ENCODE peak calls at places on chromosomes 7 and 10, in seven cellular contexts. X, Q, Y, K, R, M and H are unnamed samples.
A peak's percentile ranks its signal among the peaks of the same experiment; 100 is the strongest.

GRCh38 chr7:44216019-44216418 is 15.2 kb downstream of the YKT6 start:
- DNase-seq in Q (no peak), Y (no peak), X (no peak), R (no peak), M (no peak), K (no peak), H (no peak)

GRCh38 chr7:50182734-50183133 is 89.7 kb upstream of the ZPBP start:
- DNase-seq in Q (no peak), X (peak; percentile 85), Y (no peak), M (no peak), R (no peak), K (no peak), H (no peak)

GRCh38 chr10:52314822-52315552 is 906 bp downstream of the DKK1 start:
- DNase-seq in Y (peak; percentile 14), R (no peak), K (peak; percentile 72), Q (no peak), M (peak; percentile 52), X (no peak), H (no peak)

GRCh38 chr7:66099551-66100407 is 14.9 kb upstream of the CRCP start:
- DNase-seq in M (peak; percentile 94), R (peak; percentile 35), X (peak; percentile 85), K (no peak), Q (no peak), Y (peak; percentile 14), H (no peak)

GRCh38 chr7:150875791-150876190 is 23.5 kb downstream of the AOC1 start:
- DNase-seq in M (no peak), Q (no peak), X (peak; percentile 41), R (no peak), Y (no peak), K (no peak), H (no peak)

GRCh38 chr7:45061807-45062206 is 27.0 kb downstream of the NACAD start:
- DNase-seq in Q (no peak), Y (no peak), R (no peak), X (no peak), M (no peak), K (no peak), H (no peak)

GRCh38 chr7:131040467-131040932 is 287.2 kb upstream of the MKLN1 start:
- DNase-seq in Q (peak; percentile 20), K (no peak), R (peak; percentile 35), M (peak; percentile 84), Y (peak; percentile 59), X (peak; percentile 68), H (no peak)

GRCh38 chr7:70679666-70680065 is 452.3 kb upstream of the GALNT17 start:
- DNase-seq in Q (no peak), X (no peak), M (no peak), K (no peak), R (no peak), Y (no peak), H (no peak)

GRCh38 chr7:121244120-121244865 is 84.5 kb upstream of the WNT16 start:
- DNase-seq in K (no peak), X (no peak), Y (no peak), M (no peak), Q (no peak), R (no peak), H (no peak)

GRCh38 chr10:93030409-93030808 is 30.2 kb upstream of the CYP26C1 start:
- DNase-seq in K (no peak), X (no peak), M (peak; percentile 89), Q (no peak), Y (no peak), R (no peak), H (no peak)

GRCh38 chr7:159027803-159028455 is 116.7 kb downstream of the VIPR2 start:
- DNase-seq in Q (no peak), K (peak; percentile 75), Y (no peak), R (no peak), X (peak; percentile 65), M (no peak), H (no peak)

GRCh38 chr7:34058791-34059550 is 153.6 kb downstream of the BMPER start:
- DNase-seq in K (no peak), M (no peak), Q (no peak), X (no peak), Y (no peak), R (peak; percentile 44), H (no peak)

GRCh38 chr7:3436746-3437145 is 135.7 kb downstream of the SDK1 start:
- DNase-seq in M (peak; percentile 76), K (no peak), X (no peak), Y (no peak), Q (no peak), R (no peak), H (no peak)

GRCh38 chr7:99476107-99476506 is 3.4 kb downstream of the ZNF789 start:
- DNase-seq in Y (no peak), K (no peak), X (no peak), Q (no peak), R (no peak), M (no peak), H (no peak)

DNA sequence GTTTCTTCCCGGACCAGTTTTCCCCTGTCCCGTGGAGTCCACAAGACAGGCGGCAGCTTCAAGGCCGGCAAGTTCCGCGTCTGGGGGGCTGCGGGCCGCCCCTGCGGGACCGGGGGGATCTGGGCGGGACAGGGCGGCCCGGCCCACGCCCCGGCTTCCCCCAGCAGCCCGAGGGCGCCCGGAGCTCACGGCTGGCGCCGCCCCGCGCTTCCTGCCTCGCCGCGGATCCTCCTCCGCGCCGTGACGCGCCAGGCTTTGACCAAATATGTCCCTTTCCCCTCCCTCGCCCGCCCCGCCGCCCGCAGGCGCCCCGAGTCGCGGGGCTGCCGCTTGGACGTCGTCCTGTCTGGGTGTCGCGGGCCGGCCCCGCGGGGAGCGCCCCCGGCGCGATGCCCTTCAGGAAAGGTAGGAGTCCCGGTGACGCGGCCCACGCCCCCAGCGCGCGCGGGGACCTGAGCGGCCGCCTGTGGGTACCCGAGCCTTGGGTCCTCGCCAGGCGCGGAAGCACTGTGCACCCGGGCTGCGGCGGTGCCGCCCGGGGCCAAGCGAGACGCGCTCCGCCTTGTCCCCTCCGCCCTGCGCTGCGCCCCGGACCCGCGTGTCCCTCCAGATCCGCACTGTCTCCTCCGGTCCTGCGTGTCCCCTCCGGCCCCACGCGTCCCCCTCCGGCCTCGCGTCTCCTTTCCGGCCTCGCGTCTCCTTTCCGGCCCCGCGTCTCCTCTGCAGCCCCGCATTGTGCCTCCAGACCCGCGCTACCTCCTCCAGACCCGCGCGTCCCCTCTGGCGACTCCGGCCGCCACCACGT is 56.0 kb downstream of the RBM17 start:
- DNase-seq in Y (peak; percentile 92), K (peak; percentile 99), Q (peak; percentile 41), R (peak; percentile 86), M (peak; percentile 80), X (peak; percentile 88), H (peak; percentile 86)
- TF ChIP-seq CTCF in Y (no peak), K (no peak), Q (no peak), R (no peak), M (no peak), X (no peak), H (no peak)

DNA sequence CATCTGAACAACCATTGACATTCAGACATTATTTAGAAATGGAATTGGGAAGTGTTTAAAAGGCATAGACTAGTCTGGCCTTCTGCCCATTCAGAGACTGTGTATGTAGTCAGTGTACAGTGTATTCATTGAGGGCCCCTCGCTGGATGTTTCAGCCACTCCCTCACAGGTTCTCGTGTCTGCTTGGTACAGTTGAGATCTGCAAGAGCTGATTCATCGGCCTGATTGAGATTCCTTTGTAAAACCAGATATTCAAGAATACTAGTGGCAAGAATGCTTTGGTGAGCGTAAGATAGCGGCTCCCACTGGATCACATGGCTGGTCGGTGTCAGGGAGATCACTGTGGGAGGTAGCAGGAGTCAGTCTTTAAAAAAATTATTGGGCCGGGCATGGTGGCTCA is 119.5 kb downstream of the TCF7L2 start:
- DNase-seq in R (no peak), Q (no peak), X (no peak), M (peak; percentile 95), Y (no peak), K (no peak), H (no peak)
- TF ChIP-seq CTCF in R (no peak), Q (no peak), X (no peak), M (peak; percentile 21), Y (no peak), K (no peak), H (no peak)

GRCh38 chr10:72067463-72068125 is 20.8 kb downstream of the SPOCK2 start:
- DNase-seq in X (no peak), R (no peak), M (no peak), Q (no peak), Y (no peak), K (no peak), H (no peak)

GRCh38 chr10:72068901-72069446 is 19.4 kb downstream of the SPOCK2 start:
- DNase-seq in M (no peak), K (no peak), Q (no peak), Y (no peak), R (no peak), X (no peak), H (no peak)

GRCh38 chr10:72068126-72068765 is 20.1 kb downstream of the SPOCK2 start:
- DNase-seq in K (no peak), R (no peak), X (no peak), M (no peak), Q (no peak), Y (no peak), H (no peak)

GRCh38 chr10:72072046-72072445 is 16.3 kb downstream of the SPOCK2 start:
- DNase-seq in Q (no peak), Y (no peak), K (no peak), M (no peak), R (no peak), X (no peak), H (no peak)

DNA sequence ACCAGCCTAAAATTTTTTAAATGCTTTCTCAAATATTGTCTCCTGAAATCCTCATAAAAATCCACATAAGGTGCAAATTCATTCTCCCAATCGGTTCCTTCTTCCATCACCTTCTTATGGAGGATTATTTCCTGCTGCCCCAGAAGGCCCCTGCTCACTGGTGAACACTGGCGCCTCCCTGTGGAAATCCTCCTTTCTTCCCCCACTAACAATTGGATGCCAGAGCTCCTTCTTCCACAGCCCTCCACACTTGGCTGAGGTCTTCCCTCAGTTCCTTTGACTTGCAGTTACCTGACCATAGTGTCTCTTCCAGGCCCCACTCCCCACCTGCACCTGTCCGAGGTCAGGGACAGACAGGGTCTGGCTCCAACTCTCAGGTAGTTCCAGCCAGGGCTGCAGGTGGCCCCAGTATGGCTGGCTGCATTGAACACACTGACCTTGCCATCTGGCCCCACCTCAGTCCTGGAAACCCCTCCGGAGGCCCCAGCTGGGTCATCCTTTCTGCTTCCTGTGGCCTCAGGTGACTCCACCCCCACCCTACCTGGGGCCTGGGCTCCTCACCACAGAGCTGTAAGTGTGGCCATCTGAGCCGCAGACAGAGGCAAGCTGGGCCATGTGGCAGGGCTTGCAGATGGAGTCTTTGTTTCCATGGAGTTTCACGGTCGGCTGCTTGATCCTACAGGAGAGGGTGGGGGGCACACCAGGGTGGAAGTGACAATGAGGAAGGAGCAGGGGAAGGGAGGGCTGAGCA is 18.4 kb downstream of the SPOCK2 start:
- DNase-seq in Y (no peak), Q (no peak), X (peak; percentile 38), K (peak; percentile 51), M (no peak), R (no peak), H (no peak)
- TF ChIP-seq CTCF in Y (peak; percentile 26), Q (peak; percentile 35), X (peak; percentile 47), K (no peak), M (peak; percentile 53), R (no peak), H (no peak)

GRCh38 chr7:124261710-124262109 is 228.8 kb upstream of the TMEM229A start:
- DNase-seq in M (no peak), Y (no peak), R (no peak), X (no peak), K (no peak), Q (no peak), H (no peak)

GRCh38 chr7:124257638-124258308 is 224.9 kb upstream of the TMEM229A start:
- DNase-seq in M (no peak), R (no peak), K (no peak), Y (no peak), Q (no peak), X (no peak), H (no peak)

GRCh38 chr7:124267154-124267553 is 234.3 kb upstream of the TMEM229A start:
- DNase-seq in R (no peak), K (no peak), M (no peak), Q (no peak), X (no peak), Y (no peak), H (no peak)

GRCh38 chr7:124263232-124263827 is 230.5 kb upstream of the TMEM229A start:
- DNase-seq in X (peak; percentile 23), Q (no peak), R (no peak), K (no peak), M (peak; percentile 7), Y (no peak), H (no peak)
- TF ChIP-seq CTCF in X (no peak), Q (no peak), R (no peak), K (no peak), M (no peak), Y (no peak), H (no peak)